ENCODE peak calls at places on chromosomes 11 and 22, in four cellular contexts. X, L, D and G are unnamed samples.

GRCh38 chr11:64934765-64935633 is 694 bp downstream of the GPHA2 start:
- DNase-seq in X (no peak), L (no peak), D (peak), G (no peak)

GRCh38 chr11:10350341-10350740 is 45.5 kb downstream of the ADM start:
- DNase-seq in X (peak), L (no peak), D (peak), G (no peak)

GRCh38 chr11:68130121-68130520 is 8.9 kb upstream of the CHKA start:
- DNase-seq in X (no peak), L (no peak), D (no peak), G (no peak)

GRCh38 chr11:69321877-69322350 is 28.0 kb downstream of the MYEOV start:
- DNase-seq in X (no peak), L (no peak), D (no peak), G (no peak)

GRCh38 chr22:17562906-17563870 is at the start of gene SLC25A18:
- DNase-seq in X (no peak), L (no peak), D (peak), G (peak)

GRCh38 chr11:127493330-127493729 is 492.8 kb upstream of the KIRREL3 start:
- DNase-seq in X (no peak), L (no peak), D (no peak), G (peak)

GRCh38 chr11:36500315-36500721 is 9.8 kb downstream of the TRAF6 start:
- DNase-seq in X (no peak), L (no peak), D (no peak), G (peak)

GRCh38 chr22:22773427-22773826 is 114.2 kb upstream of the IGLL5 start:
- DNase-seq in X (no peak), L (no peak), D (no peak), G (no peak)

GRCh38 chr22:20857838-20858614 is 585 bp downstream of the PI4KA start:
- DNase-seq in X (peak), L (peak), D (peak), G (peak)

GRCh38 chr11:19344661-19345518 is 104.1 kb upstream of the E2F8 start:
- DNase-seq in X (no peak), L (no peak), D (no peak), G (no peak)

GRCh38 chr11:38693306-38693705 is 2095.3 kb upstream of the RAG2 start:
- DNase-seq in X (no peak), L (no peak), D (no peak), G (no peak)

GRCh38 chr11:64998141-64998540 is 1.4 kb upstream of the BATF2 start:
- DNase-seq in X (no peak), L (no peak), D (peak), G (peak)

GRCh38 chr11:114261791-114262190 is 34.4 kb upstream of the NNMT start:
- DNase-seq in X (no peak), L (no peak), D (no peak), G (no peak)
- TF ChIP-seq ATF2 in X (no peak), L (no peak), D (no peak), G (no peak)

DNA sequence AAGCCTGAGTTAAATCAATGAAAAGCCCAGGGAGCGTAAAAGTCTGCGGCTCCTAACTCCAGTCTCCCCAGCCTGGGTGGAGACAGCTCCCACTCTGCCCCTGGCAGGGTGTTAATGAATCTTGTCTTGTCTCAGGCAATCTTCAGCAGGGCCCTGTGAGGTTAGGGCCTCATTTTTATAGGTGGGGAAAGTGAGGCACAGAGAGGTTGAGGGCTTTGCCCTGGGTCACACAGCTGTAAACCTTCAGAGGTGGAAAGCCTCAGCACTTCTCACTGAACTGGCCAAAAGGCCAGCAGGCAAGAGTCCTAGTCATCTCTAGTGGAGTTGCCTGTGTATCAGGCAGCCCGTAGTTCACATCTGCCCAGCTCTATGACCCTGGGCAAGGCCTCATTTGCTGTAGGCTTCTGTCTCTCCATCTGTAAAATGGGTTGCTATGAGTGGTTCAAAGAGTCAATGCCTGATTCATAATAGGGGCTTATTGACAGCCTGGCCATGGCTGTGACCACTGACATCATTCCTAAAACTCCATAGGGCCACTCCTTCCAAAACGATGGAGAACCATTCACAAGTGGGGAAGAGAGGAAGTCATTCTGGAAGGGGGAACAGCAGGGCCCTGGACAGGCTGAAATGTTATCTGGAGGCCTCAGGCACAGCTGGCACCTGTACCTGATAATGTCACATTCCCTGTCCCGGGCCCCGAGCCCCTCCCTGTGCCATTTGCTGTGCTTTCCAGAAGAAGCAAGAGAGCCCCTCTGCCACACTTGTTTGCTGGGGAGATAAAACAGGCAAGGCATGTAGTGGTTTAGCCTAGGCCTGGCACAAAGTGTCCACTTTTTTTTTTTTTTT is 6.0 kb downstream of the CBX7 start:
- DNase-seq in X (no peak), L (no peak), D (no peak), G (no peak)
- H2AFZ ChIP-seq in X (no peak), L (no peak), D (no peak), G (peak)

GRCh38 chr22:41023299-41023623 is 69.1 kb upstream of the EP300 start:
- DNase-seq in X (no peak), L (no peak), D (no peak), G (no peak)

GRCh38 chr22:41022470-41023298 is 69.7 kb upstream of the EP300 start:
- DNase-seq in X (peak), L (peak), D (peak), G (peak)

GRCh38 chr22:41021655-41022454 is 70.5 kb upstream of the EP300 start:
- DNase-seq in X (no peak), L (no peak), D (peak), G (peak)

DNA sequence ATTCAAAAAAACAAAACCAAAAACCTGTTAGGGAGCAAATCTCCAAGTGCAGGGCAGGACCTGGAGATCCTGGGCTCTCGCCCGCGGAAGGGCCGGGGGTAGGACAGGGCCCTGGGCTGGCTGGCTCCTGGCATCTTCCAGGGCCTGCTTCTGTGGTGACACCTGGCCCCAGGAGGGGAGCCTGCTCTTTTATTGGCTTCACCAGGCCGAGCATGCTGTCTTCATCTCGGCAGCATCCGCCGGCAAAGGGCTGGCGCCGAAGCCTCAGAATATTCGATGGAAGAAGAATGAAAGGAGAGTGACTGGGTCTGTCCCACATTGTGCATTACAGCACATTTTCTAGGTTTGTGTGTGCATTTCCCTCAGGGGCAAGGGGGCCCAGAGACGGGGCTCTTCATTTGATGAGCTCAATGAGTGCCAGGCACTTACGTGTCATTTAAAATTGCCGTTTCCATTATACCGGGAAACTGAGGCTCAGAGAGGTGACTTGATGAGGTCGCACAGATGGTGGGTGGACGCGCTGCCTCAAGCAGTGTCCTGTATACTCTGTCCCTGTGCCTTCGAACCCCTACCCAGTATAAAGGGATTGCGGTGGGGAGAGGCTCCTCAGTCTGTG is 70.0 kb downstream of the RBX1 start:
- DNase-seq in X (no peak), L (no peak), D (no peak), G (no peak)
- TF ChIP-seq TAF1 in X (no peak), L (no peak), D (no peak), G (no peak)

GRCh38 chr11:83044958-83045712 is 26.6 kb downstream of the RAB30 start:
- DNase-seq in X (no peak), L (no peak), D (no peak), G (no peak)
- TF ChIP-seq ATF2 in X (no peak), L (no peak), D (no peak), G (no peak)

GRCh38 chr22:45626198-45626651 is 45.4 kb upstream of the ATXN10 start:
- DNase-seq in X (no peak), L (no peak), D (peak), G (no peak)
- H2AFZ ChIP-seq in X (no peak), L (no peak), D (no peak), G (no peak)

DNA sequence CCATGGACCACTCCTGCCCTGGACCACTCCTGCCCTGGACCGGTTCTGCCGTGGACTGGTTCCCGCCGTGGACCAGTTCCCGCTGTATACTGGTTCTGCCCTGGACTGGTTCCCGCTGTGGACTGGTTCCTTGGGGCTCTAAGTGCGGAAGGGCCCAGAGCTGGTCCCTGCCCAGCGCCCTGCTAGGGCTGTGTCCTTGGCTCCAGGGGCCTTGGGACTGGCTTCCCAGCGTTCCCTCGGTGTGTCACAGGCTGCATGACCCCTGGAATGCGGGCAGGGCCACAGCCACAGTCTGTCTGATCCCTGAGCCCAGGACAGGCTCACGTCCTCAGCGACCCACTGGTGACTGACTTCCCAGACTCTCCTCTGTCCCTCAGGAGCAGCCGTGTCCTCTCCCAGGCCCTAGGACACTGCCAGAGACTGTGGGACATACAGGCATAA is 412.2 kb downstream of the TBC1D22A start:
- DNase-seq in X (no peak), L (no peak), D (no peak), G (no peak)
- TF ChIP-seq TAF1 in X (no peak), L (no peak), D (no peak), G (no peak)

DNA sequence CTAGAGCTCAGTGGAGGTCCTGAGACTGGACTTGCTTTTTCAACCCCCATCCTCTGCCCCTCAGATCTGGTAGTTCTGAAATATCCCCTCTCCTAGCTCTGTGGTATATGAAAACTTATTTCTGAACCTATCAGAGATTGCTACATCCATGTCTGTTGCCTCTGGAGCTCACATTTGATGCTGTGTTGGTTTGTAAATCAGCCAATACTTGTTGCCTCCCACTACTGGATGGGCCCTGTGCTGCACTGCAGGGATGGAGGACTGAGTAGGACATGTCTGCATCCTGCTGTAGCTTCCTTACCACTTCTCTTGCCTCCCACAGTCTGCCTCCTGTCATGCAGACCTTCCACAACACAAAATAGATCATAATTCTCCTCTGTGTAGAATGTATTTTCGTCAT is 5.2 kb downstream of the OLFML1 start:
- DNase-seq in X (no peak), L (no peak), D (no peak), G (no peak)
- TF ChIP-seq ATF2 in X (no peak), L (no peak), D (no peak), G (no peak)

GRCh38 chr11:62122076-62122475 is 1.7 kb upstream of the INCENP start:
- DNase-seq in X (no peak), L (no peak), D (peak), G (no peak)
- H2AFZ ChIP-seq in X (peak), L (no peak), D (peak), G (peak)

GRCh38 chr11:71172680-71173079 is 79.7 kb downstream of the SHANK2 start:
- DNase-seq in X (no peak), L (no peak), D (no peak), G (no peak)

GRCh38 chr11:71171576-71171975 is 80.8 kb downstream of the SHANK2 start:
- DNase-seq in X (no peak), L (no peak), D (no peak), G (no peak)

GRCh38 chr11:71169328-71169727 is 83.0 kb downstream of the SHANK2 start:
- DNase-seq in X (no peak), L (no peak), D (no peak), G (no peak)

GRCh38 chr11:71170619-71171018 is 81.8 kb downstream of the SHANK2 start:
- DNase-seq in X (no peak), L (no peak), D (no peak), G (no peak)

DNA sequence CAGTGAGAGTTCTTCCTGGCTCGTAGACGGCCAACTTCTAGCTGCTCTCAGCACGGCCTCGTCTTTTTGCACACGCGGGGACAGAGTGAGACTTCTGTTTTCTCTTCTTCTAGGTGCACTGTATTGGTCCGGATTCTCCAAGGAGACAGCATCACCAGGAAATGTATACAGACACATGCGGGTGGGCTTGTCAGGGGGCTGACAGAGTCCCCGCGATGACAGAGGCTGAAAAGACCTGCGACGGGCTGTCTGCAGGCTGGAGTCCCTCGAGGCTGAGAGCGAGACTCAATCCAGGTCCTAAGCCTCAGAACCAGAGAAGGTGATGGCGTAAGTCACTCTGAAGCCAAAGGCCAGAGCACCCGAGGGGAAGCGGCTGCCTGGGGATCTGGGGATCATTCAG is 81.4 kb downstream of the SHANK2 start:
- DNase-seq in X (no peak), L (no peak), D (no peak), G (no peak)
- TF ChIP-seq TAF1 in X (no peak), L (no peak), D (no peak), G (no peak)

DNA sequence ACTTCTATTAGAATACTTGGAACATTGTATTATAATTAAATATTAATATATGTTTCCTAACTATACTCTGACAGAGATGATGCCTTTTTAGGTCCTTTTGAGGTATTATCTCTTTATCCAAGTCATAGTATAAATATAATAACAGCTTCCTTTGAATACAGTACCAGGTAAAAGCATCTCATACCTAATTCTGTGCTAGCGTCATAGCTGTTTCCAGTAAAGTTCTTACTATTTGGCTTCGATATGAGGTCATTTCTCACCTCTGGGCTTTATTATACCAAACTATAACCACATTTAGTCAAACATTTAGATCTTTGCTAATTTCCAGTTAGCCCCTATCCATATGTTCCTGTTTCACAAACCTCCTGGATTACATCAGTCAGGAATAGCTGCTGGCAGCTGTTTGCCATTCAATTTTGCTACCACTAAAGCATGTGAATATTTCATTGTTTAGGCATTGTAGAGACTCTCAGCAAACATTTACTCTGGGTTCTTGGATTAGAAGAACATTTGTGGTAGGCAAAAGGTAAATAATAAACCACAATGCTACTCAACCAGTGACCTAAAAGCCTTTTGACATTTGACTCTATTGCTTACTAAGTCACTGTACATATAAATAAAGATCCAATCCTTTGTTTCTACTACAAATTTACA is 255.1 kb downstream of the TTC28 start:
- DNase-seq in X (no peak), L (no peak), D (peak), G (no peak)
- TF ChIP-seq ATF2 in X (no peak), L (no peak), D (no peak), G (no peak)